ENCODE peak calls at places on chromosome 13, in nine cellular contexts. T, F, L, C, N, W, M, E and K are unnamed samples.
A peak's percentile ranks its signal among the peaks of the same experiment; 100 is the strongest.

GRCh38 chr13:40169476-40169875 is 497.0 kb downstream of the FOXO1 start:
- DNase-seq in T (no peak), F (no peak), L (no peak), C (no peak), N (no peak), W (no peak), M (no peak), E (no peak), K (no peak)

GRCh38 chr13:20000062-20000552 is 41.6 kb downstream of the ZMYM2 start:
- DNase-seq in T (no peak), F (no peak), L (no peak), C (no peak), N (no peak), W (no peak), M (no peak), E (no peak), K (no peak)

GRCh38 chr13:73131247-73131646 is 72.4 kb downstream of the KLF5 start:
- DNase-seq in T (no peak), F (no peak), L (no peak), C (no peak), N (no peak), W (no peak), M (no peak), E (no peak), K (no peak)

GRCh38 chr13:74987124-74987690 is 494.8 kb downstream of the TBC1D4 start:
- DNase-seq in T (peak; percentile 21), F (no peak), L (no peak), C (no peak), N (no peak), W (no peak), M (no peak), E (no peak), K (no peak)

GRCh38 chr13:112143046-112143752 is 76.2 kb downstream of the SOX1 start:
- DNase-seq in T (no peak), F (no peak), L (no peak), C (no peak), N (no peak), W (no peak), M (no peak), E (no peak), K (no peak)

GRCh38 chr13:27226991-27227390 is 24.4 kb upstream of the RPL21 start:
- DNase-seq in T (no peak), F (no peak), L (no peak), C (no peak), N (no peak), W (peak; percentile 29), M (no peak), E (no peak), K (no peak)

GRCh38 chr13:80705371-80706163 is 364.6 kb upstream of the SPRY2 start:
- DNase-seq in T (no peak), F (no peak), L (no peak), C (no peak), N (no peak), W (no peak), M (no peak), E (no peak), K (no peak)

GRCh38 chr13:101003566-101003965 is 329.0 kb upstream of the TMTC4 start:
- DNase-seq in T (no peak), F (no peak), L (no peak), C (no peak), N (no peak), W (no peak), M (no peak), E (no peak), K (peak; percentile 54)

GRCh38 chr13:93549326-93549855 is 322.8 kb downstream of the GPC6 start:
- DNase-seq in T (no peak), F (no peak), L (no peak), C (no peak), N (no peak), W (no peak), M (no peak), E (no peak), K (peak; percentile 9)

GRCh38 chr13:23752111-23753001 is 136.8 kb downstream of the MIPEP start:
- DNase-seq in T (peak; percentile 35), F (no peak), L (no peak), C (no peak), N (peak; percentile 38), W (no peak), M (no peak), E (no peak), K (peak; percentile 15)

GRCh38 chr13:96796234-96796633 is 198.0 kb downstream of the OXGR1 start:
- DNase-seq in T (peak; percentile 6), F (no peak), L (no peak), C (no peak), N (peak; percentile 38), W (no peak), M (no peak), E (no peak), K (peak; percentile 29)

GRCh38 chr13:91946498-91947070 is 548.2 kb downstream of the GPC5 start:
- DNase-seq in T (peak; percentile 23), F (no peak), L (no peak), C (no peak), N (peak; percentile 7), W (no peak), M (no peak), E (peak; percentile 21), K (peak; percentile 0)

GRCh38 chr13:41386206-41386605 is 71.1 kb upstream of the RGCC start:
- DNase-seq in T (no peak), F (no peak), L (no peak), C (no peak), N (no peak), W (no peak), M (no peak), E (no peak), K (no peak)